ENCODE peak calls at places on chromosomes 6 and 20, in six cellular contexts. T is stimulated activated CD4-positive, alpha-beta T cell treated with anti-CD3 and anti-CD28 coated beads, Interleukin-2, amount 100 ng/mL, for 48 hours; B is CD8-positive, alpha-beta memory T cell; Y is kidney tubule cell; R is NCI-H1092 treated with DMSO at 0.1 percent for 48 hours; N is activated T-helper 1 cell treated with anti-CD3 and anti-CD28 coated beads, Interleukin-2, amount 50 U/mL, for 16 hours. M is an unnamed sample.

GRCh38 chr6:116572162-116572561 is 858 bp downstream of the RWDD1 start:
- DNase-seq in N (no peak), T (peak), R (peak), Y (peak), B (no peak), M (no peak)

GRCh38 chr20:40682104-40683045 is 6.7 kb downstream of the MAFB start:
- DNase-seq in Y (no peak), R (no peak), N (no peak), T (no peak), B (no peak), M (no peak)

GRCh38 chr6:133710826-133711225 is 178.1 kb upstream of the TCF21 start:
- DNase-seq in Y (no peak), T (no peak), N (no peak), R (no peak), B (no peak), M (no peak)

GRCh38 chr6:218153-219018 is 73.9 kb upstream of the DUSP22 start:
- DNase-seq in T (no peak), Y (peak), N (no peak), B (no peak), R (no peak), M (no peak)

GRCh38 chr6:163354085-163354484 is 60.4 kb upstream of the QKI start:
- DNase-seq in N (no peak), Y (no peak), T (no peak), R (no peak), B (no peak), M (no peak)

GRCh38 chr6:17994019-17994418 is 6.6 kb upstream of the KIF13A start:
- DNase-seq in Y (no peak), N (no peak), B (no peak), T (no peak), R (no peak), M (no peak)

GRCh38 chr20:49717693-49718092 is 4.0 kb upstream of the B4GALT5 start:
- DNase-seq in T (no peak), B (no peak), R (no peak), Y (peak), N (no peak), M (no peak)

GRCh38 chr6:25442898-25443297 is 163.7 kb downstream of the CARMIL1 start:
- DNase-seq in B (no peak), T (no peak), N (no peak), R (no peak), Y (no peak), M (no peak)

GRCh38 chr20:41196653-41197225 is 59.4 kb downstream of the PLCG1 start:
- DNase-seq in N (no peak), T (no peak), B (no peak), R (no peak), Y (no peak), M (no peak)

GRCh38 chr20:51840865-51841264 is 38.5 kb upstream of the SALL4 start:
- DNase-seq in N (no peak), T (no peak), R (no peak), Y (no peak), B (no peak), M (no peak)

GRCh38 chr20:46512943-46513844 is at the start of gene ZNF334:
- DNase-seq in R (peak), B (no peak), T (peak), N (no peak), Y (peak), M (peak)

GRCh38 chr6:125742433-125743120 is 6.9 kb upstream of the HEY2 start:
- DNase-seq in R (no peak), B (no peak), T (no peak), N (no peak), Y (no peak), M (no peak)

GRCh38 chr20:32727663-32728062 is 15.6 kb downstream of the COMMD7 start:
- DNase-seq in R (no peak), B (no peak), N (no peak), T (no peak), Y (peak), M (no peak)

M was measured in stimulated activated effector memory CD8-positive, alpha-beta T cell treated with anti-CD3 and anti-CD28 coated beads, Interleukin-12 subunit alpha, Interleukin-12 subunit beta, amount 100 ng/mL, for 72 hours.